ENCODE peak calls at places on chromosomes 4 and X, in four cellular contexts. Y is stimulated activated CD4-positive, alpha-beta T cell treated with anti-CD3 and anti-CD28 coated beads, Interleukin-4, amount 100 ng/mL, for 1 hour; M is cardiac muscle cell; C is K562. A is an unnamed sample.

GRCh38 chrX:38260231-38260630 is 39.6 kb upstream of the SRPX start:
- DNase-seq in C (peak), Y (no peak), M (no peak), A (peak)

GRCh38 chr4:167885872-167886271 is 206.5 kb upstream of the ANXA10 start:
- DNase-seq in M (no peak), Y (no peak), C (no peak), A (no peak)

GRCh38 chr4:108651068-108651794 is 832 bp downstream of the OSTC start:
- DNase-seq in C (peak), Y (no peak), M (peak), A (peak)

GRCh38 chr4:15931451-15932210 is 6.9 kb downstream of the FGFBP1 start:
- DNase-seq in Y (no peak), M (no peak), C (no peak), A (no peak)

GRCh38 chr4:33924801-33925200 is 2319.5 kb downstream of the ARAP2 start:
- DNase-seq in M (no peak), Y (no peak), C (no peak), A (no peak)

GRCh38 chr4:108130955-108131354 is 37.8 kb downstream of the LEF1 start:
- DNase-seq in C (no peak), M (no peak), Y (no peak), A (peak)

GRCh38 chr4:85701881-85702321 is 227.0 kb downstream of the ARHGAP24 start:
- DNase-seq in C (no peak), M (peak), Y (no peak), A (no peak)

GRCh38 chr4:141849778-141850177 is 213.4 kb downstream of the IL15 start:
- DNase-seq in Y (no peak), C (no peak), M (peak), A (no peak)

GRCh38 chr4:6278801-6279197 is 9.1 kb downstream of the WFS1 start:
- DNase-seq in Y (no peak), M (peak), C (peak), A (no peak)

GRCh38 chr4:56656346-56656643 is 24.8 kb downstream of the HOPX start:
- DNase-seq in Y (peak), C (no peak), M (no peak), A (peak)

GRCh38 chrX:1249101-1249887 is 19.3 kb upstream of the CSF2RA start:
- DNase-seq in M (peak), Y (peak), C (no peak), A (no peak)

GRCh38 chr4:186095406-186095805 is 9.1 kb upstream of the FAM149A start:
- DNase-seq in C (no peak), M (no peak), Y (no peak), A (no peak)

GRCh38 chr4:22454955-22455354 is 60.9 kb downstream of the ADGRA3 start:
- DNase-seq in C (no peak), Y (no peak), M (peak), A (no peak)

GRCh38 chrX:80808160-80808735 is 1.4 kb downstream of the BRWD3 start:
- DNase-seq in C (peak), Y (peak), M (peak), A (peak)

GRCh38 chr4:100591156-100591876 is 73.5 kb upstream of the EMCN start:
- DNase-seq in C (no peak), M (no peak), Y (no peak), A (no peak)

GRCh38 chrX:119728487-119728886 is 29.9 kb upstream of the SOWAHD start:
- DNase-seq in M (no peak), Y (no peak), C (no peak), A (no peak)

GRCh38 chrX:22325091-22325490 is 52.4 kb downstream of the CBLL2 start:
- DNase-seq in Y (no peak), M (peak), C (no peak), A (no peak)

GRCh38 chr4:138412847-138413246 is 170.7 kb upstream of the SLC7A11 start:
- DNase-seq in Y (no peak), M (no peak), C (no peak), A (no peak)